ENCODE peak calls at places on chromosomes 12 and 14, in five cellular contexts. V is DND-41, O is GM23248, D is neural progenitor cell, K is K562. A is an unnamed sample.

GRCh38 chr12:107130830-107131760 is 37.7 kb upstream of the CRY1 start:
- DNase-seq in V (no peak), O (no peak), D (no peak), K (no peak), A (no peak)

GRCh38 chr12:121145221-121145620 is 12.5 kb downstream of the P2RX7 start:
- DNase-seq in V (peak; percentile 18), O (peak; percentile 52), D (no peak), K (no peak), A (no peak)

GRCh38 chr12:64459388-64460024 is 7.6 kb downstream of the TBK1 start:
- DNase-seq in V (peak; percentile 24), O (peak; percentile 56), D (no peak), K (no peak), A (no peak)

GRCh38 chr12:68883151-68883550 is 49.8 kb downstream of the CPM start:
- DNase-seq in V (no peak), O (no peak), D (no peak), K (no peak), A (no peak)

GRCh38 chr14:88910386-88910785 is 85.9 kb downstream of the TTC8 start:
- DNase-seq in V (no peak), O (no peak), D (no peak), K (no peak), A (no peak)

GRCh38 chr12:80041691-80042090 is 57.6 kb upstream of the OTOGL start:
- DNase-seq in V (no peak), O (peak; percentile 78), D (no peak), K (no peak), A (no peak)

GRCh38 chr12:106139422-106140141 is 828 bp upstream of the NUAK1 start:
- DNase-seq in V (no peak), O (peak; percentile 91), D (peak; percentile 93), K (no peak), A (no peak)

GRCh38 chr12:57623811-57624390 is 9.1 kb downstream of the B4GALNT1 start:
- DNase-seq in V (no peak), O (no peak), D (no peak), K (no peak), A (no peak)

GRCh38 chr14:89347885-89348284 is 69.1 kb downstream of the FOXN3 start:
- DNase-seq in V (no peak), O (no peak), D (no peak), K (no peak), A (no peak)

GRCh38 chr14:66087231-66087630 is 398.9 kb upstream of the CCDC196 start:
- DNase-seq in V (no peak), O (peak; percentile 81), D (no peak), K (no peak), A (no peak)

GRCh38 chr14:46573518-46573917 is 78.1 kb downstream of the RPL10L start:
- DNase-seq in V (no peak), O (no peak), D (no peak), K (no peak), A (no peak)

GRCh38 chr12:85711735-85712390 is 124.3 kb downstream of the RASSF9 start:
- DNase-seq in V (no peak), O (peak; percentile 32), D (no peak), K (no peak), A (no peak)

GRCh38 chr12:128959931-128960330 is 106.7 kb downstream of the GLT1D1 start:
- DNase-seq in V (no peak), O (no peak), D (no peak), K (no peak), A (no peak)
- TF ChIP-seq EZH2 in V (no peak), O (no peak), D (no peak), K (no peak), A (no peak)

GRCh38 chr12:24560867-24561266 is 388.0 kb downstream of the BCAT1 start:
- DNase-seq in V (no peak), O (peak; percentile 7), D (peak; percentile 14), K (no peak), A (no peak)
- TF ChIP-seq EZH2 in V (no peak), O (no peak), D (no peak), K (no peak), A (no peak)

GRCh38 chr14:104932676-104933631 is 8.3 kb downstream of the PLD4 start:
- DNase-seq in V (peak; percentile 87), O (peak; percentile 91), D (peak; percentile 93), K (peak; percentile 84), A (no peak)
- TF ChIP-seq EZH2 in V (no peak), O (no peak), D (peak; percentile 79), K (no peak), A (no peak)

DNA sequence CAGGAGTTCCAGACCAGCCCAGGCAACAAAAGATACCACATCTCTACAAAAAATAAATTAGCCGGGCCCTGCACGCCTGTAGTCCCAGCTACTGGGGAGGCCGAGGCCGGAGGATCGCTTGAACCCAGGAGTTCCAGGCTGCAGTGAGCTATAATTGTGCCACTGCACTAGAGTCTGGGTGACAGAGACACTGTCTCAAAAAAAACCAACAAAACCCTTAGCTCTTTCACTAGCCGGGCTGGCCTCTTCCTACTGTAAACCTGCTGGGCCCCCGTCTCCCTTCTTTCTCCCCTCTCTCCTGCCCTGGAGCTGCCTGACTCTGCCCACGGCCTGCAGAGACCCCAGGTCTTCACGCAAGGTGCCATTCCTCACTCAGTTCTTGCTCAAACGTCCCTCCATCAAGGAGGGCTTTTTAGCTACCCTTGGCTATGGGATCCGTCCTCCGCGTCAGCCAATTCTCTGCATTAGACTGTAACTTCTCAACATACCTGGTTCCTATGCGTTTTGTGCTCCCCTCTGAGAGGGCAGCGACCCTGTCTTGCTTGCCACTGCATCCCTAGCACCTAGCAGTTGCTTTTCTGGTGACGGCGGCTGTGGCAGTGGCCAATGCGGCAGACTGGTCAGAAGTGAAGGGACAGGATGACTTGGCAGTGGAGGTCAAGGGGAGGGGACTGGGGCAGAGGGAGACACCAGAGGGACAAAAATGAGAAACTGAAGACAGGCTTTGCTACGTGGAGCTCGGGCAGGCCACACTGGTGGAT is 1.5 kb downstream of the B3GNT4 start:
- DNase-seq in V (no peak), O (no peak), D (no peak), K (no peak), A (no peak)
- TF ChIP-seq EZH2 in V (no peak), O (no peak), D (no peak), K (no peak), A (no peak)